ENCODE peak calls at places on chromosomes 4 and X, in four cellular contexts. One of them, this sample, is unnamed.

GRCh38 chr4:110164251-110164650 is 34.2 kb downstream of the ELOVL6 start:
- DNase-seq in gastrocnemius medialis: no peak
- DNase-seq in endothelial cell: no peak
- DNase-seq in fibroblast of lung: peak; percentile 41
- DNase-seq in this sample: no peak

GRCh38 chrX:71181558-71181909 is 36.9 kb downstream of the NLGN3 start:
- DNase-seq in endothelial cell: peak; percentile 9
- DNase-seq in fibroblast of lung: no peak
- DNase-seq in gastrocnemius medialis: no peak
- DNase-seq in this sample: no peak

GRCh38 chr4:30948653-30949052 is 228.5 kb downstream of the PCDH7 start:
- DNase-seq in gastrocnemius medialis: no peak
- DNase-seq in endothelial cell: no peak
- DNase-seq in fibroblast of lung: peak; percentile 78
- DNase-seq in this sample: no peak

GRCh38 chrX:65406532-65406931 is 128.1 kb downstream of the LAS1L start:
- DNase-seq in fibroblast of lung: no peak
- DNase-seq in gastrocnemius medialis: no peak
- DNase-seq in endothelial cell: no peak
- DNase-seq in this sample: no peak

GRCh38 chr4:106609917-106610316 is 241.3 kb upstream of the GIMD1 start:
- DNase-seq in endothelial cell: no peak
- DNase-seq in fibroblast of lung: no peak
- DNase-seq in gastrocnemius medialis: no peak
- DNase-seq in this sample: no peak

GRCh38 chr4:77827343-77827742 is 8.2 kb upstream of the CNOT6L start:
- DNase-seq in fibroblast of lung: no peak
- DNase-seq in gastrocnemius medialis: no peak
- DNase-seq in endothelial cell: no peak
- DNase-seq in this sample: no peak

GRCh38 chrX:112211459-112211858 is 128.9 kb upstream of the TRPC5 start:
- DNase-seq in gastrocnemius medialis: no peak
- DNase-seq in endothelial cell: no peak
- DNase-seq in fibroblast of lung: no peak
- DNase-seq in this sample: no peak

GRCh38 chr4:177033130-177033529 is 240.4 kb upstream of the VEGFC start:
- DNase-seq in endothelial cell: no peak
- DNase-seq in gastrocnemius medialis: no peak
- DNase-seq in fibroblast of lung: no peak
- DNase-seq in this sample: no peak

GRCh38 chrX:11509786-11510185 is 155.9 kb downstream of the ARHGAP6 start:
- DNase-seq in endothelial cell: no peak
- DNase-seq in gastrocnemius medialis: no peak
- DNase-seq in fibroblast of lung: peak; percentile 31
- DNase-seq in this sample: no peak

GRCh38 chrX:119734897-119735339 is 23.5 kb upstream of the SOWAHD start:
- DNase-seq in endothelial cell: no peak
- DNase-seq in gastrocnemius medialis: peak; percentile 28
- DNase-seq in fibroblast of lung: peak; percentile 6
- DNase-seq in this sample: no peak

GRCh38 chr4:42330291-42330690 is 67.0 kb upstream of the SHISA3 start:
- DNase-seq in fibroblast of lung: no peak
- DNase-seq in gastrocnemius medialis: no peak
- DNase-seq in endothelial cell: no peak
- DNase-seq in this sample: no peak

GRCh38 chr4:136829298-136829697 is 703.0 kb downstream of the PCDH18 start:
- DNase-seq in endothelial cell: no peak
- DNase-seq in gastrocnemius medialis: no peak
- DNase-seq in fibroblast of lung: no peak
- DNase-seq in this sample: no peak

GRCh38 chr4:145507636-145508035 is 26.0 kb downstream of the SMAD1 start:
- DNase-seq in fibroblast of lung: peak; percentile 39
- DNase-seq in gastrocnemius medialis: no peak
- DNase-seq in endothelial cell: no peak
- DNase-seq in this sample: no peak

GRCh38 chrX:143634701-143635442 is 1.0 kb downstream of the SLITRK4 start:
- DNase-seq in endothelial cell: peak; percentile 20
- DNase-seq in gastrocnemius medialis: peak; percentile 17
- DNase-seq in fibroblast of lung: no peak
- DNase-seq in this sample: no peak

GRCh38 chrX:135327299-135327698 is 18.0 kb downstream of the ETDC start:
- DNase-seq in gastrocnemius medialis: no peak
- DNase-seq in fibroblast of lung: peak; percentile 93
- DNase-seq in endothelial cell: no peak
- DNase-seq in this sample: no peak

GRCh38 chr4:6716018-6716911 is at the start of gene BLOC1S4:
- DNase-seq in fibroblast of lung: peak; percentile 91
- DNase-seq in endothelial cell: peak; percentile 80
- DNase-seq in gastrocnemius medialis: peak; percentile 86
- DNase-seq in this sample: peak; percentile 91

GRCh38 chr4:54277691-54278090 is 48.6 kb downstream of the PDGFRA start:
- DNase-seq in gastrocnemius medialis: no peak
- DNase-seq in fibroblast of lung: peak; percentile 66
- DNase-seq in endothelial cell: no peak
- DNase-seq in this sample: no peak

GRCh38 chr4:151489462-151490203 is 80.7 kb downstream of the FHIP1A start:
- DNase-seq in fibroblast of lung: no peak
- DNase-seq in endothelial cell: no peak
- DNase-seq in gastrocnemius medialis: no peak
- DNase-seq in this sample: no peak

GRCh38 chr4:1746265-1746691 is 25.0 kb downstream of the TACC3 start:
- DNase-seq in fibroblast of lung: peak; percentile 57
- DNase-seq in gastrocnemius medialis: peak; percentile 41
- DNase-seq in endothelial cell: peak; percentile 98
- DNase-seq in this sample: peak; percentile 92

GRCh38 chr4:165709973-165710526 is 163.0 kb upstream of the TLL1 start:
- DNase-seq in endothelial cell: no peak
- DNase-seq in gastrocnemius medialis: no peak
- DNase-seq in fibroblast of lung: no peak
- DNase-seq in this sample: no peak

GRCh38 chrX:103215037-103215767 is at the start of gene BEX4:
- DNase-seq in gastrocnemius medialis: peak; percentile 55
- DNase-seq in fibroblast of lung: peak; percentile 57
- DNase-seq in endothelial cell: peak; percentile 76
- DNase-seq in this sample: peak; percentile 81

GRCh38 chr4:139175647-139176298 is 1.2 kb downstream of the ELF2 start:
- DNase-seq in fibroblast of lung: peak; percentile 54
- DNase-seq in endothelial cell: no peak
- DNase-seq in gastrocnemius medialis: no peak
- DNase-seq in this sample: no peak

GRCh38 chrX:133911816-133912495 is 73.4 kb downstream of the GPC3 start:
- DNase-seq in gastrocnemius medialis: no peak
- DNase-seq in fibroblast of lung: no peak
- DNase-seq in endothelial cell: no peak
- DNase-seq in this sample: no peak

GRCh38 chr4:136329042-136329662 is 1203.1 kb downstream of the PCDH18 start:
- DNase-seq in fibroblast of lung: peak; percentile 3
- DNase-seq in endothelial cell: no peak
- DNase-seq in gastrocnemius medialis: no peak
- DNase-seq in this sample: no peak

GRCh38 chrX:129961180-129962083 is 21.0 kb upstream of the BCORL1 start:
- DNase-seq in fibroblast of lung: no peak
- DNase-seq in endothelial cell: no peak
- DNase-seq in gastrocnemius medialis: no peak
- DNase-seq in this sample: no peak

DNA sequence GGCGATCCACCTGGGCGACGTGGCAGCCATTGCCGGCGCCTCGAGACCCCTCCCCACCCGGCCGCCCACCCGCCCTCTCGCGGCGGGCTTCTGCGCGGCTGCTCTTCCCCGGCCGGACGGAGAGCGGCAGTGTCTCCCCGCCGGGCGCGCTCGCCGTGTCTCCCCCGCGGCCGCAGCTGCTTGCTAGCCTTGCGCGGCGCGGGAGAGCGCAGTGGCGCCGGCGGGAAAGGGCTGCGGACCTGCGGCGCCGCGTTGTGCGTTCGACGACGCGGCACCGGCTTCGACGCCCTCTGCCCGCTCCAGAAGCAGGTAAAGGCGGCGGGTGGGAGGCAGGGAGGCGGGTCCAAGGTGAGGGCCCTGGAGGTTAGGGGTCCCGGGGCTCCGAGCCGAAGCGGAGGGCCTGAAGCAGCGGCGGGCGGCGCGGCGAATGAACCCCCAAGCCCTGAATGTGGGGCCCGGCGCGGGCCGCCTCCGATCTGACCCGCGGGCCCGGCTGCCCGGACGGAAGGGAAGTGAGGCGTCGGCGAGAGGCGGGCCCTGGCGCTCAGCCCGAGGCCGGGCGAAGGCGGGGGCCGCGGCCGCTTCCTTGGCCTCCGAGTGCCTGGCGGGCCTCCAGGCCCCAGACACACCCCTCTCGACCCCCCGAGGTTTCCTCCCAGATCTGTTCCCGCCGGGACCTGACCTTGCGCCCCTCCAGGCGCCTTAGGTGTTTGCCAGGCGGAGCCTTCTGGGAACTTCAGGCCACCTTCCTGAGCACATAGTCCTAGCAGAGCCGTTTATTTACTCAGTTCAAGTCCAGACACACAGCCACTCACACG is at the start of gene N4BP2:
- DNase-seq in fibroblast of lung: peak; percentile 77
- DNase-seq in endothelial cell: peak; percentile 89
- DNase-seq in gastrocnemius medialis: peak; percentile 61
- DNase-seq in this sample: peak; percentile 79
- TF ChIP-seq CTCF in fibroblast of lung: peak; percentile 53
- TF ChIP-seq CTCF in endothelial cell: peak; percentile 58
- TF ChIP-seq CTCF in gastrocnemius medialis: peak; percentile 60
- TF ChIP-seq CTCF in this sample: peak; percentile 77

GRCh38 chr4:186144180-186144579 is 39.7 kb downstream of the FAM149A start:
- DNase-seq in endothelial cell: peak; percentile 31
- DNase-seq in fibroblast of lung: peak; percentile 48
- DNase-seq in gastrocnemius medialis: no peak
- DNase-seq in this sample: no peak
- TF ChIP-seq CTCF in endothelial cell: no peak
- TF ChIP-seq CTCF in fibroblast of lung: peak; percentile 7
- TF ChIP-seq CTCF in gastrocnemius medialis: no peak
- TF ChIP-seq CTCF in this sample: peak; percentile 70

GRCh38 chr4:37157403-37158167 is 87.0 kb upstream of the NWD2 start:
- DNase-seq in endothelial cell: peak; percentile 3
- DNase-seq in fibroblast of lung: no peak
- DNase-seq in gastrocnemius medialis: no peak
- DNase-seq in this sample: no peak
- TF ChIP-seq CTCF in endothelial cell: no peak
- TF ChIP-seq CTCF in fibroblast of lung: no peak
- TF ChIP-seq CTCF in gastrocnemius medialis: no peak
- TF ChIP-seq CTCF in this sample: no peak

GRCh38 chrX:45806410-45807121 is 605.9 kb upstream of the DIPK2B start:
- DNase-seq in gastrocnemius medialis: no peak
- DNase-seq in endothelial cell: no peak
- DNase-seq in fibroblast of lung: peak; percentile 95
- DNase-seq in this sample: no peak

GRCh38 chrX:45799576-45799975 is 598.9 kb upstream of the DIPK2B start:
- DNase-seq in endothelial cell: no peak
- DNase-seq in fibroblast of lung: no peak
- DNase-seq in gastrocnemius medialis: no peak
- DNase-seq in this sample: no peak

GRCh38 chrX:45803383-45803921 is 602.8 kb upstream of the DIPK2B start:
- DNase-seq in fibroblast of lung: peak; percentile 90
- DNase-seq in gastrocnemius medialis: no peak
- DNase-seq in endothelial cell: no peak
- DNase-seq in this sample: no peak

DNA sequence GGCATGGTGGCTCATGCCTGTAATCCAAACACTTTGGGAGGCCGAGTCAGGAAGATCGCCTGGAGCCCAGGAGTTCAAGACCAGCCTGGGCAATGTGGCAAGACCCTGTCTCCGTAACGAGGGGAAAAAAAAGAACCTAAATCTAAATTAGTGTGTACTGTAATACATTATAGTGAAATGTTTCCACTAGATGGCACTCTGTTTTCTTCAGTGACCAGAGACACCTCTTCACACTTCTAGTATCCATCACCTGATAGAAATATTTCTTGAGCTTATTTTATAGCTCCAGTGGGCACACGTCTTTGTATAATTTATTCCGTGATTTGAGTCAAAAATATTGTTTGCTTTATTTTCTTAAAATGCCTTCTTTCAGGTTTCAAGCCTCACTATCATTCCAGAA is 600.9 kb upstream of the DIPK2B start:
- DNase-seq in fibroblast of lung: peak; percentile 50
- DNase-seq in gastrocnemius medialis: no peak
- DNase-seq in endothelial cell: no peak
- DNase-seq in this sample: no peak
- TF ChIP-seq CTCF in fibroblast of lung: no peak
- TF ChIP-seq CTCF in gastrocnemius medialis: no peak
- TF ChIP-seq CTCF in endothelial cell: no peak
- TF ChIP-seq CTCF in this sample: peak; percentile 53

DNA sequence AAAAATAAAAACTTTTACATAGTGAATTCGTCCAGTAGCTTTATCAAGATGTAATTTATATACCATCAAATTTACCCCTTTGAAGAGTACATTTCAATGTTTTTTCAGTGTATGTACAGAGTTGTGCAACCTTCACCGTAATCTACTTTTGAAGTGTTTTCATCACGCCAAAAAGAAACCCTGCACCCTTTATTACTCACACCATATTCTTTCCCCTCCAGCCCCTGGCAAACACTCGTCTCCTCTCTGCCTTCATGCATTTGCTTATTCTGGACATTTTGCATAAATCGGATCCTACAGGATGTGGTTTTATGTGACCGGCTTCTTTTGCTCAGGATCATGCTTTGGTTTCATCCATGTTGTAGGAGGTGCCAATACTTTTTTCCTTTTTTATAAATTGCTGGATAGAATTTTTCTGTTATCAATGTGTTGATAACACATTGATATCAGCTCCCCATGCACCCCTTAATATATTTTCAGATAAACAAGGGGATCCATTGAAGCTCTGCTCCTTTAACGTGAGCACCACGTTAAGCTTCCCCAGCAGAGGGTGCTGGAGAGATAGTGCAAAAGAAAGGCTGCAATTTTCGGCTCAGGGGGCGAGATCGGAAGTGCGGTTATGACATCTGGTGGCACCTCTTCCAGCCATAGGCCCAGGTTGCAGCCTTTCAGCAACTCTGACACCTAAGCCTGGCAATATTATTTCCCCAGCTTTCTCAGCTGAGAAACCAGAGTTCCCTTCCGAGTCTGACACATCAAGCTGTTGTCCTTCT is 100.1 kb upstream of the VCX3B start:
- DNase-seq in gastrocnemius medialis: peak; percentile 41
- DNase-seq in fibroblast of lung: no peak
- DNase-seq in endothelial cell: peak; percentile 47
- DNase-seq in this sample: no peak
- TF ChIP-seq CTCF in gastrocnemius medialis: peak; percentile 35
- TF ChIP-seq CTCF in fibroblast of lung: no peak
- TF ChIP-seq CTCF in endothelial cell: peak; percentile 22
- TF ChIP-seq CTCF in this sample: peak; percentile 72

This sample was measured in type B pancreatic cell.